ENCODE peak calls at places on chromosomes 11 and 22, in ten cellular contexts. One of them, this sample, is unnamed.

GRCh38 chr22:31449521-31449920 is 40.1 kb downstream of the EIF4ENIF1 start:
- DNase-seq in cardiac fibroblast: no peak
- DNase-seq in AG10803: peak
- DNase-seq in PC-9: no peak
- DNase-seq in fibroblast of villous mesenchyme: no peak
- DNase-seq in uterus: no peak
- DNase-seq in prostate gland: no peak
- DNase-seq in HFF-Myc: no peak
- DNase-seq in mammary epithelial cell: no peak
- DNase-seq in heart left ventricle: no peak
- DNase-seq in this sample: no peak

GRCh38 chr11:84901986-84902385 is 725.2 kb downstream of the DLG2 start:
- DNase-seq in PC-9: no peak
- DNase-seq in uterus: no peak
- DNase-seq in fibroblast of villous mesenchyme: peak
- DNase-seq in HFF-Myc: no peak
- DNase-seq in cardiac fibroblast: peak
- DNase-seq in heart left ventricle: peak
- DNase-seq in mammary epithelial cell: no peak
- DNase-seq in AG10803: peak
- DNase-seq in prostate gland: no peak
- DNase-seq in this sample: peak

GRCh38 chr22:27378343-27378800 is 423.2 kb downstream of the MN1 start:
- DNase-seq in uterus: no peak
- DNase-seq in HFF-Myc: no peak
- DNase-seq in AG10803: peak
- DNase-seq in heart left ventricle: no peak
- DNase-seq in fibroblast of villous mesenchyme: peak
- DNase-seq in PC-9: no peak
- DNase-seq in mammary epithelial cell: no peak
- DNase-seq in cardiac fibroblast: peak
- DNase-seq in prostate gland: no peak
- DNase-seq in this sample: no peak

GRCh38 chr11:64249563-64250405 is 1.5 kb upstream of the PLCB3 start:
- DNase-seq in AG10803: no peak
- DNase-seq in PC-9: no peak
- DNase-seq in fibroblast of villous mesenchyme: no peak
- DNase-seq in mammary epithelial cell: no peak
- DNase-seq in heart left ventricle: no peak
- DNase-seq in HFF-Myc: no peak
- DNase-seq in uterus: no peak
- DNase-seq in cardiac fibroblast: no peak
- DNase-seq in prostate gland: no peak
- DNase-seq in this sample: no peak

GRCh38 chr22:35349704-35350538 is 31.0 kb upstream of the HMOX1 start:
- DNase-seq in AG10803: peak
- DNase-seq in uterus: peak
- DNase-seq in PC-9: no peak
- DNase-seq in prostate gland: no peak
- DNase-seq in cardiac fibroblast: peak
- DNase-seq in heart left ventricle: no peak
- DNase-seq in mammary epithelial cell: no peak
- DNase-seq in HFF-Myc: no peak
- DNase-seq in fibroblast of villous mesenchyme: no peak
- DNase-seq in this sample: no peak

GRCh38 chr11:44623716-44624491 is 58.4 kb downstream of the CD82 start:
- DNase-seq in prostate gland: peak
- DNase-seq in mammary epithelial cell: no peak
- DNase-seq in heart left ventricle: no peak
- DNase-seq in cardiac fibroblast: peak
- DNase-seq in AG10803: no peak
- DNase-seq in HFF-Myc: no peak
- DNase-seq in fibroblast of villous mesenchyme: no peak
- DNase-seq in PC-9: no peak
- DNase-seq in uterus: peak
- DNase-seq in this sample: no peak

GRCh38 chr11:110028904-110029303 is 64.3 kb upstream of the ZC3H12C start:
- DNase-seq in cardiac fibroblast: no peak
- DNase-seq in heart left ventricle: no peak
- DNase-seq in AG10803: no peak
- DNase-seq in mammary epithelial cell: peak
- DNase-seq in fibroblast of villous mesenchyme: no peak
- DNase-seq in HFF-Myc: no peak
- DNase-seq in uterus: no peak
- DNase-seq in PC-9: no peak
- DNase-seq in prostate gland: no peak
- DNase-seq in this sample: no peak

GRCh38 chr11:69301491-69302401 is 7.8 kb downstream of the MYEOV start:
- DNase-seq in PC-9: peak
- DNase-seq in fibroblast of villous mesenchyme: peak
- DNase-seq in uterus: no peak
- DNase-seq in mammary epithelial cell: peak
- DNase-seq in heart left ventricle: peak
- DNase-seq in cardiac fibroblast: no peak
- DNase-seq in AG10803: peak
- DNase-seq in prostate gland: no peak
- DNase-seq in HFF-Myc: peak
- DNase-seq in this sample: peak

GRCh38 chr11:22244986-22245592 is 52.2 kb downstream of the ANO5 start:
- DNase-seq in cardiac fibroblast: peak
- DNase-seq in PC-9: no peak
- DNase-seq in AG10803: peak
- DNase-seq in mammary epithelial cell: peak
- DNase-seq in uterus: no peak
- DNase-seq in HFF-Myc: peak
- DNase-seq in prostate gland: no peak
- DNase-seq in fibroblast of villous mesenchyme: peak
- DNase-seq in heart left ventricle: peak
- DNase-seq in this sample: peak

GRCh38 chr11:118448294-118448693 is 12.0 kb downstream of the KMT2A start:
- DNase-seq in mammary epithelial cell: peak
- DNase-seq in cardiac fibroblast: peak
- DNase-seq in PC-9: no peak
- DNase-seq in fibroblast of villous mesenchyme: peak
- DNase-seq in prostate gland: no peak
- DNase-seq in uterus: no peak
- DNase-seq in AG10803: peak
- DNase-seq in HFF-Myc: no peak
- DNase-seq in heart left ventricle: no peak
- DNase-seq in this sample: peak

GRCh38 chr11:100550910-100551309 is 136.2 kb upstream of the ARHGAP42 start:
- DNase-seq in mammary epithelial cell: no peak
- DNase-seq in cardiac fibroblast: no peak
- DNase-seq in HFF-Myc: no peak
- DNase-seq in PC-9: no peak
- DNase-seq in fibroblast of villous mesenchyme: no peak
- DNase-seq in heart left ventricle: no peak
- DNase-seq in prostate gland: no peak
- DNase-seq in uterus: no peak
- DNase-seq in AG10803: no peak
- DNase-seq in this sample: no peak

GRCh38 chr11:73299751-73300150 is 8.3 kb upstream of the ARHGEF17 start:
- DNase-seq in prostate gland: no peak
- DNase-seq in uterus: no peak
- DNase-seq in cardiac fibroblast: no peak
- DNase-seq in fibroblast of villous mesenchyme: no peak
- DNase-seq in mammary epithelial cell: no peak
- DNase-seq in AG10803: no peak
- DNase-seq in HFF-Myc: no peak
- DNase-seq in PC-9: no peak
- DNase-seq in heart left ventricle: no peak
- DNase-seq in this sample: no peak

GRCh38 chr11:36116161-36116560 is 172.3 kb downstream of the LDLRAD3 start:
- DNase-seq in AG10803: no peak
- DNase-seq in prostate gland: no peak
- DNase-seq in HFF-Myc: no peak
- DNase-seq in cardiac fibroblast: peak
- DNase-seq in heart left ventricle: no peak
- DNase-seq in mammary epithelial cell: no peak
- DNase-seq in fibroblast of villous mesenchyme: no peak
- DNase-seq in PC-9: no peak
- DNase-seq in uterus: no peak
- DNase-seq in this sample: no peak

GRCh38 chr11:63768232-63769043 is at the start of gene ZFTA:
- DNase-seq in mammary epithelial cell: peak
- DNase-seq in cardiac fibroblast: peak
- DNase-seq in uterus: peak
- DNase-seq in HFF-Myc: no peak
- DNase-seq in fibroblast of villous mesenchyme: peak
- DNase-seq in PC-9: peak
- DNase-seq in AG10803: peak
- DNase-seq in prostate gland: peak
- DNase-seq in heart left ventricle: peak
- DNase-seq in this sample: peak

GRCh38 chr22:49548356-49549202 is 279.1 kb downstream of the BRD1 start:
- DNase-seq in PC-9: peak
- DNase-seq in AG10803: no peak
- DNase-seq in heart left ventricle: no peak
- DNase-seq in mammary epithelial cell: no peak
- DNase-seq in HFF-Myc: no peak
- DNase-seq in uterus: no peak
- DNase-seq in cardiac fibroblast: no peak
- DNase-seq in prostate gland: no peak
- DNase-seq in fibroblast of villous mesenchyme: no peak
- DNase-seq in this sample: no peak

GRCh38 chr11:57641011-57641410 is 8.7 kb downstream of the YPEL4 start:
- DNase-seq in heart left ventricle: no peak
- DNase-seq in uterus: no peak
- DNase-seq in prostate gland: no peak
- DNase-seq in mammary epithelial cell: no peak
- DNase-seq in fibroblast of villous mesenchyme: peak
- DNase-seq in cardiac fibroblast: peak
- DNase-seq in AG10803: no peak
- DNase-seq in HFF-Myc: no peak
- DNase-seq in PC-9: no peak
- DNase-seq in this sample: peak

GRCh38 chr22:40534379-40535188 is 101.9 kb downstream of the MRTFA start:
- DNase-seq in AG10803: peak
- DNase-seq in prostate gland: no peak
- DNase-seq in fibroblast of villous mesenchyme: peak
- DNase-seq in HFF-Myc: no peak
- DNase-seq in uterus: no peak
- DNase-seq in heart left ventricle: no peak
- DNase-seq in PC-9: no peak
- DNase-seq in mammary epithelial cell: peak
- DNase-seq in cardiac fibroblast: peak
- DNase-seq in this sample: peak

GRCh38 chr22:42887523-42888507 is 30.7 kb upstream of the ARFGAP3 start:
- DNase-seq in cardiac fibroblast: no peak
- DNase-seq in fibroblast of villous mesenchyme: no peak
- DNase-seq in AG10803: no peak
- DNase-seq in heart left ventricle: no peak
- DNase-seq in prostate gland: no peak
- DNase-seq in uterus: no peak
- DNase-seq in HFF-Myc: no peak
- DNase-seq in PC-9: no peak
- DNase-seq in mammary epithelial cell: no peak
- DNase-seq in this sample: no peak

GRCh38 chr22:48315415-48316244 is 1512.0 kb downstream of the BRD1 start:
- DNase-seq in HFF-Myc: no peak
- DNase-seq in AG10803: no peak
- DNase-seq in heart left ventricle: no peak
- DNase-seq in PC-9: no peak
- DNase-seq in prostate gland: no peak
- DNase-seq in fibroblast of villous mesenchyme: no peak
- DNase-seq in mammary epithelial cell: no peak
- DNase-seq in cardiac fibroblast: no peak
- DNase-seq in uterus: no peak
- DNase-seq in this sample: no peak

GRCh38 chr11:34565417-34566208 is 52.0 kb upstream of the ELF5 start:
- DNase-seq in heart left ventricle: no peak
- DNase-seq in HFF-Myc: no peak
- DNase-seq in mammary epithelial cell: no peak
- DNase-seq in fibroblast of villous mesenchyme: no peak
- DNase-seq in PC-9: no peak
- DNase-seq in prostate gland: no peak
- DNase-seq in uterus: no peak
- DNase-seq in AG10803: no peak
- DNase-seq in cardiac fibroblast: no peak
- DNase-seq in this sample: no peak
- TF ChIP-seq CTCF in heart left ventricle: no peak
- TF ChIP-seq CTCF in HFF-Myc: peak
- TF ChIP-seq CTCF in mammary epithelial cell: peak
- TF ChIP-seq CTCF in fibroblast of villous mesenchyme: peak
- TF ChIP-seq CTCF in PC-9: peak
- TF ChIP-seq CTCF in prostate gland: no peak
- TF ChIP-seq CTCF in uterus: no peak
- TF ChIP-seq CTCF in AG10803: peak
- TF ChIP-seq CTCF in cardiac fibroblast: peak
- TF ChIP-seq CTCF in this sample: peak

DNA sequence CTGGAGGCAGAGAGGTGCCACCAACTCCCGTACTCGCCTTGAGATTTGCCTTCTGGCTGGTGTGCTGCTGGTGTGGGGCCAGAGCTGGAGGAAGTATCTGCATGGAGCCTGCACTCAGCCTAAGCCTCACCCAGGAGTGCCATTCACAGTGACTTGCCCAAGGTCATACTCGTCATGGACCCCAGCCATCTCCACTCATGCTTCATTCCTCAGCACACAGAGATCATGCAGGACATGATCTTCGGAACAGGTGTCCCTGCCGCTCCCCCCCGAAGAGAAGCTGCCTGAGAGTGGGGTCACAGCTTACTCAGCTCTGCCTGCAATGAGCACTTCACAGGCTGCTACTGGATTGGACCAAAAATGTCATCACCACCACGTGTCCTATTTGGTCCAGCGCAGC is 49.0 kb downstream of the PC start:
- DNase-seq in PC-9: no peak
- DNase-seq in heart left ventricle: no peak
- DNase-seq in mammary epithelial cell: no peak
- DNase-seq in fibroblast of villous mesenchyme: no peak
- DNase-seq in cardiac fibroblast: no peak
- DNase-seq in AG10803: no peak
- DNase-seq in uterus: no peak
- DNase-seq in prostate gland: no peak
- DNase-seq in HFF-Myc: no peak
- DNase-seq in this sample: no peak
- H3K4me3 ChIP-seq in PC-9: no peak
- H3K4me3 ChIP-seq in heart left ventricle: no peak
- H3K4me3 ChIP-seq in mammary epithelial cell: no peak
- H3K4me3 ChIP-seq in fibroblast of villous mesenchyme: no peak
- H3K4me3 ChIP-seq in cardiac fibroblast: no peak
- H3K4me3 ChIP-seq in AG10803: no peak
- H3K4me3 ChIP-seq in uterus: no peak
- H3K4me3 ChIP-seq in prostate gland: no peak
- H3K4me3 ChIP-seq in HFF-Myc: no peak
- H3K4me3 ChIP-seq in this sample: no peak

GRCh38 chr22:37571258-37571991 is 8.5 kb downstream of the LGALS2 start:
- DNase-seq in mammary epithelial cell: peak
- DNase-seq in PC-9: peak
- DNase-seq in fibroblast of villous mesenchyme: no peak
- DNase-seq in heart left ventricle: peak
- DNase-seq in uterus: no peak
- DNase-seq in HFF-Myc: no peak
- DNase-seq in cardiac fibroblast: peak
- DNase-seq in AG10803: no peak
- DNase-seq in prostate gland: no peak
- DNase-seq in this sample: no peak
- TF ChIP-seq CTCF in mammary epithelial cell: no peak
- TF ChIP-seq CTCF in PC-9: peak
- TF ChIP-seq CTCF in fibroblast of villous mesenchyme: no peak
- TF ChIP-seq CTCF in heart left ventricle: no peak
- TF ChIP-seq CTCF in uterus: no peak
- TF ChIP-seq CTCF in HFF-Myc: peak
- TF ChIP-seq CTCF in cardiac fibroblast: peak
- TF ChIP-seq CTCF in AG10803: no peak
- TF ChIP-seq CTCF in prostate gland: no peak
- TF ChIP-seq CTCF in this sample: no peak

GRCh38 chr11:113083571-113083970 is 122.4 kb downstream of the NCAM1 start:
- DNase-seq in fibroblast of villous mesenchyme: no peak
- DNase-seq in mammary epithelial cell: no peak
- DNase-seq in prostate gland: no peak
- DNase-seq in heart left ventricle: no peak
- DNase-seq in AG10803: no peak
- DNase-seq in PC-9: no peak
- DNase-seq in uterus: no peak
- DNase-seq in cardiac fibroblast: no peak
- DNase-seq in HFF-Myc: no peak
- DNase-seq in this sample: no peak
- H3K4me3 ChIP-seq in fibroblast of villous mesenchyme: no peak
- H3K4me3 ChIP-seq in mammary epithelial cell: no peak
- H3K4me3 ChIP-seq in prostate gland: no peak
- H3K4me3 ChIP-seq in heart left ventricle: no peak
- H3K4me3 ChIP-seq in AG10803: no peak
- H3K4me3 ChIP-seq in PC-9: no peak
- H3K4me3 ChIP-seq in uterus: no peak
- H3K4me3 ChIP-seq in cardiac fibroblast: no peak
- H3K4me3 ChIP-seq in HFF-Myc: no peak
- H3K4me3 ChIP-seq in this sample: no peak

This sample was measured in fibroblast of mammary gland.